ENCODE peak calls at places on chromosomes 1 and 21, in six cellular contexts. One of them, this sample, is unnamed. For H3K4me1, the result is how much of the 10 kb centered on the place peaks cover.

GRCh38 chr1:80248886-80249285 is 1242.4 kb upstream of the ADGRL4 start:
- DNase-seq in cardiac muscle cell: peak
- DNase-seq in kidney: no peak
- DNase-seq in sigmoid colon: no peak
- DNase-seq in fibroblast of lung: peak
- DNase-seq in OCI-LY7: no peak
- DNase-seq in this sample: peak

GRCh38 chr1:22508329-22508728 is 55.0 kb upstream of the EPHA8 start:
- DNase-seq in cardiac muscle cell: no peak
- DNase-seq in kidney: no peak
- DNase-seq in sigmoid colon: no peak
- DNase-seq in fibroblast of lung: no peak
- DNase-seq in OCI-LY7: no peak
- DNase-seq in this sample: no peak

GRCh38 chr21:45558044-45558721 is 15.9 kb upstream of the SLC19A1 start:
- DNase-seq in cardiac muscle cell: no peak
- DNase-seq in kidney: peak
- DNase-seq in sigmoid colon: peak
- DNase-seq in fibroblast of lung: no peak
- DNase-seq in OCI-LY7: no peak
- DNase-seq in this sample: no peak

GRCh38 chr1:90879281-90879680 is 142.6 kb downstream of the ZNF644 start:
- DNase-seq in cardiac muscle cell: peak
- DNase-seq in kidney: no peak
- DNase-seq in sigmoid colon: no peak
- DNase-seq in fibroblast of lung: peak
- DNase-seq in OCI-LY7: peak
- DNase-seq in this sample: peak

GRCh38 chr1:25566730-25567341 is 23.4 kb downstream of the LDLRAP1 start:
- DNase-seq in cardiac muscle cell: peak
- DNase-seq in kidney: no peak
- DNase-seq in sigmoid colon: peak
- DNase-seq in fibroblast of lung: peak
- DNase-seq in OCI-LY7: peak
- DNase-seq in this sample: no peak

GRCh38 chr1:208604295-208604694 is 360.1 kb upstream of the PLXNA2 start:
- DNase-seq in cardiac muscle cell: peak
- DNase-seq in kidney: no peak
- DNase-seq in sigmoid colon: no peak
- DNase-seq in fibroblast of lung: peak
- DNase-seq in OCI-LY7: no peak
- DNase-seq in this sample: peak

GRCh38 chr1:225735252-225736149 is 42.1 kb upstream of the SRP9 start:
- DNase-seq in cardiac muscle cell: peak
- DNase-seq in kidney: peak
- DNase-seq in sigmoid colon: peak
- DNase-seq in fibroblast of lung: peak
- DNase-seq in OCI-LY7: no peak
- DNase-seq in this sample: peak

GRCh38 chr1:155481761-155482160 is 80.8 kb downstream of the ASH1L start:
- DNase-seq in cardiac muscle cell: peak
- DNase-seq in kidney: no peak
- DNase-seq in sigmoid colon: no peak
- DNase-seq in fibroblast of lung: peak
- DNase-seq in OCI-LY7: no peak
- DNase-seq in this sample: no peak

GRCh38 chr1:231216515-231216914 is 24.5 kb upstream of the GNPAT start:
- DNase-seq in cardiac muscle cell: no peak
- DNase-seq in kidney: no peak
- DNase-seq in sigmoid colon: no peak
- DNase-seq in fibroblast of lung: no peak
- DNase-seq in OCI-LY7: peak
- DNase-seq in this sample: peak

GRCh38 chr1:184050631-184051030 is 899 bp upstream of the TSEN15 start:
- DNase-seq in cardiac muscle cell: peak
- DNase-seq in kidney: no peak
- DNase-seq in sigmoid colon: no peak
- DNase-seq in fibroblast of lung: no peak
- DNase-seq in OCI-LY7: peak
- DNase-seq in this sample: no peak

GRCh38 chr21:33944185-33944763 is 28.7 kb upstream of the ATP5PO start:
- DNase-seq in cardiac muscle cell: no peak
- DNase-seq in kidney: no peak
- DNase-seq in sigmoid colon: no peak
- DNase-seq in fibroblast of lung: no peak
- DNase-seq in OCI-LY7: no peak
- DNase-seq in this sample: no peak

GRCh38 chr1:53327183-53327941 is 508 bp downstream of the LRP8 start:
- DNase-seq in cardiac muscle cell: peak
- DNase-seq in kidney: peak
- DNase-seq in sigmoid colon: no peak
- DNase-seq in fibroblast of lung: peak
- DNase-seq in OCI-LY7: peak
- DNase-seq in this sample: peak

GRCh38 chr1:228837817-228838716 is 102.8 kb downstream of the RHOU start:
- DNase-seq in cardiac muscle cell: peak
- DNase-seq in kidney: peak
- DNase-seq in sigmoid colon: peak
- DNase-seq in fibroblast of lung: peak
- DNase-seq in OCI-LY7: no peak
- DNase-seq in this sample: peak

GRCh38 chr1:942864-943533 is 16.1 kb downstream of the NOC2L start:
- DNase-seq in cardiac muscle cell: peak
- DNase-seq in kidney: no peak
- DNase-seq in sigmoid colon: peak
- DNase-seq in fibroblast of lung: peak
- DNase-seq in OCI-LY7: no peak
- DNase-seq in this sample: no peak

GRCh38 chr1:181083842-181084605 is 4.5 kb upstream of the IER5 start:
- DNase-seq in cardiac muscle cell: peak
- DNase-seq in kidney: no peak
- DNase-seq in sigmoid colon: peak
- DNase-seq in fibroblast of lung: no peak
- DNase-seq in OCI-LY7: peak
- DNase-seq in this sample: no peak

GRCh38 chr1:7932524-7933149 is 8.0 kb downstream of the TNFRSF9 start:
- DNase-seq in cardiac muscle cell: no peak
- DNase-seq in kidney: no peak
- DNase-seq in sigmoid colon: no peak
- DNase-seq in fibroblast of lung: no peak
- DNase-seq in OCI-LY7: no peak
- DNase-seq in this sample: no peak

GRCh38 chr1:186536272-186536905 is 75.5 kb upstream of the PDC start:
- DNase-seq in cardiac muscle cell: peak
- DNase-seq in kidney: no peak
- DNase-seq in sigmoid colon: no peak
- DNase-seq in fibroblast of lung: peak
- DNase-seq in OCI-LY7: no peak
- DNase-seq in this sample: no peak

GRCh38 chr1:97906567-97907228 is 14.1 kb downstream of the DPYD start:
- DNase-seq in cardiac muscle cell: peak
- DNase-seq in kidney: no peak
- DNase-seq in sigmoid colon: peak
- DNase-seq in fibroblast of lung: peak
- DNase-seq in OCI-LY7: no peak
- DNase-seq in this sample: no peak

GRCh38 chr1:203342192-203342940 is 8.6 kb downstream of the FMOD start:
- DNase-seq in cardiac muscle cell: peak
- DNase-seq in kidney: no peak
- DNase-seq in sigmoid colon: peak
- DNase-seq in fibroblast of lung: peak
- DNase-seq in OCI-LY7: peak
- DNase-seq in this sample: peak

GRCh38 chr1:100769906-100770646 is 50.5 kb downstream of the VCAM1 start:
- DNase-seq in cardiac muscle cell: peak
- DNase-seq in kidney: no peak
- DNase-seq in sigmoid colon: no peak
- DNase-seq in fibroblast of lung: no peak
- DNase-seq in OCI-LY7: no peak
- DNase-seq in this sample: no peak

GRCh38 chr1:174160109-174160473 is 771 bp downstream of the RABGAP1L start:
- DNase-seq in cardiac muscle cell: peak
- DNase-seq in kidney: peak
- DNase-seq in sigmoid colon: peak
- DNase-seq in fibroblast of lung: peak
- DNase-seq in OCI-LY7: no peak
- DNase-seq in this sample: peak

GRCh38 chr21:36917487-36918158 is 48.8 kb downstream of the HLCS start:
- DNase-seq in cardiac muscle cell: peak
- DNase-seq in kidney: no peak
- DNase-seq in sigmoid colon: no peak
- DNase-seq in fibroblast of lung: peak
- DNase-seq in OCI-LY7: no peak
- DNase-seq in this sample: no peak

GRCh38 chr1:212852105-212852688 is 4.7 kb upstream of the SPATA45 start:
- DNase-seq in cardiac muscle cell: no peak
- DNase-seq in kidney: no peak
- DNase-seq in sigmoid colon: no peak
- DNase-seq in fibroblast of lung: no peak
- DNase-seq in OCI-LY7: no peak
- DNase-seq in this sample: no peak

GRCh38 chr1:88979054-88979748 is 13.2 kb downstream of the KYAT3 start:
- DNase-seq in cardiac muscle cell: no peak
- DNase-seq in kidney: no peak
- DNase-seq in sigmoid colon: no peak
- DNase-seq in fibroblast of lung: peak
- DNase-seq in OCI-LY7: no peak
- DNase-seq in this sample: no peak

GRCh38 chr1:222420621-222421020 is 127.3 kb downstream of the HHIPL2 start:
- DNase-seq in cardiac muscle cell: no peak
- DNase-seq in kidney: no peak
- DNase-seq in sigmoid colon: no peak
- DNase-seq in fibroblast of lung: no peak
- DNase-seq in OCI-LY7: no peak
- DNase-seq in this sample: no peak

GRCh38 chr1:221256773-221257172 is 377.5 kb downstream of the HLX start:
- DNase-seq in cardiac muscle cell: no peak
- DNase-seq in kidney: no peak
- DNase-seq in sigmoid colon: no peak
- DNase-seq in fibroblast of lung: no peak
- DNase-seq in OCI-LY7: no peak
- DNase-seq in this sample: no peak

GRCh38 chr1:67780637-67781036 is 52.6 kb downstream of the GNG12 start:
- DNase-seq in cardiac muscle cell: peak
- DNase-seq in kidney: no peak
- DNase-seq in sigmoid colon: peak
- DNase-seq in fibroblast of lung: no peak
- DNase-seq in OCI-LY7: no peak
- DNase-seq in this sample: no peak

GRCh38 chr21:30613836-30614235 is at the start of gene KRTAP6-1:
- DNase-seq in cardiac muscle cell: no peak
- DNase-seq in kidney: no peak
- DNase-seq in sigmoid colon: no peak
- DNase-seq in fibroblast of lung: no peak
- DNase-seq in OCI-LY7: no peak
- DNase-seq in this sample: no peak

GRCh38 chr1:68231627-68232303 is 558 bp downstream of the WLS start:
- DNase-seq in cardiac muscle cell: peak
- DNase-seq in kidney: peak
- DNase-seq in sigmoid colon: peak
- DNase-seq in fibroblast of lung: peak
- DNase-seq in OCI-LY7: no peak
- DNase-seq in this sample: no peak

GRCh38 chr1:63797056-63797726 is 23.4 kb downstream of the ROR1 start:
- DNase-seq in cardiac muscle cell: no peak
- DNase-seq in kidney: no peak
- DNase-seq in sigmoid colon: no peak
- DNase-seq in fibroblast of lung: peak
- DNase-seq in OCI-LY7: no peak
- DNase-seq in this sample: no peak

GRCh38 chr1:55071477-55071876 is 32.1 kb downstream of the PCSK9 start:
- DNase-seq in cardiac muscle cell: peak
- DNase-seq in kidney: no peak
- DNase-seq in sigmoid colon: no peak
- DNase-seq in fibroblast of lung: peak
- DNase-seq in OCI-LY7: peak
- DNase-seq in this sample: peak

DNA sequence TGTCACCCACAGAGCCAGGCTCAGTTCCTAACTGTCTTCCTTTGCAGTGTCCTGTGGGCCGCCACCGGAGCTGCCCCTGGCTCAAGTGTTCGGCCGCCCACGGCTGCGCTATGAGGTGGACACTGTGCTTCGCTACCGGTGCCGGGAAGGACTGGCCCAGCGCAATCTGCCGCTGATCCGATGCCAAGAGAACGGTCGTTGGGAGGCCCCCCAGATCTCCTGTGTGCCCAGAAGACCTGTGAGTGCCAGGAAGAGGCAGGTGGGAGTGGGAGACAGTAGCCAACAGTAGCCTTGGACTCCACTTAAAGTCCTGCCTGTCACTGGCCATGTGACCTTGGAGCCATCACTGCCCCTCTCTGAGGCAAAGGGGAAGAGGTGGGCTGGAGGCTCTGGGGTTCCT is 16.6 kb downstream of the BCAN start:
- DNase-seq in cardiac muscle cell: no peak
- DNase-seq in kidney: no peak
- DNase-seq in sigmoid colon: no peak
- DNase-seq in fibroblast of lung: no peak
- DNase-seq in OCI-LY7: no peak
- DNase-seq in this sample: no peak
- H3K4me1 ChIP-seq in cardiac muscle cell: under half
- H3K4me1 ChIP-seq in kidney: under half
- H3K4me1 ChIP-seq in sigmoid colon: half or more
- H3K4me1 ChIP-seq in fibroblast of lung: under half
- H3K4me1 ChIP-seq in OCI-LY7: under half
- H3K4me1 ChIP-seq in this sample: under half

DNA sequence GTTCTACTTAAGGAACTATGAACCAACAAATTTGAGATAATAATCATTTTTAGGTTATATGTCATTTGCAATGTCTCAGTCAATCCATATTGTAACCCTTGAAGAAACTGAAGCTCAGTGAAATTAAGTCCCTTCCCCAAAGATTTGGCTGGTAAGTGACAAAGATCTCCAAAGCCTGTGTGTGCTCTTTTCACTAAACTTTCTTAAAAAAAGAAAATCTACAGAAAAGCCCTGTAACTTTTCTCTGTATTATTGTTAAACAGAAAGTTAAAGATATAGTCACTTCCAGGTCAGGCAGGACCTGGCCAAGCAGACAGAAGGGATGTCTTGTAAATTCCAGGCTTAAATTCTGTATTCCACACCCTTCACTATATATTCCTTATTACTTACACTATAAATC is 1.5 kb downstream of the LIX1L start:
- DNase-seq in cardiac muscle cell: no peak
- DNase-seq in kidney: no peak
- DNase-seq in sigmoid colon: no peak
- DNase-seq in fibroblast of lung: no peak
- DNase-seq in OCI-LY7: no peak
- DNase-seq in this sample: no peak
- H3K27ac ChIP-seq in cardiac muscle cell: peak
- H3K27ac ChIP-seq in kidney: peak
- H3K27ac ChIP-seq in sigmoid colon: peak
- H3K27ac ChIP-seq in fibroblast of lung: peak
- H3K27ac ChIP-seq in OCI-LY7: peak
- H3K27ac ChIP-seq in this sample: no peak

GRCh38 chr1:193190096-193190744 is 3.8 kb upstream of the B3GALT2 start:
- DNase-seq in cardiac muscle cell: peak
- DNase-seq in kidney: no peak
- DNase-seq in sigmoid colon: no peak
- DNase-seq in fibroblast of lung: peak
- DNase-seq in OCI-LY7: no peak
- DNase-seq in this sample: no peak
- H3K4me1 ChIP-seq in cardiac muscle cell: under half
- H3K4me1 ChIP-seq in kidney: under half
- H3K4me1 ChIP-seq in sigmoid colon: under half
- H3K4me1 ChIP-seq in fibroblast of lung: under half
- H3K4me1 ChIP-seq in OCI-LY7: under half
- H3K4me1 ChIP-seq in this sample: under half

GRCh38 chr1:241639040-241639652 is 1.0 kb downstream of the CHML start:
- DNase-seq in cardiac muscle cell: peak
- DNase-seq in kidney: no peak
- DNase-seq in sigmoid colon: no peak
- DNase-seq in fibroblast of lung: peak
- DNase-seq in OCI-LY7: peak
- DNase-seq in this sample: no peak
- H3K27ac ChIP-seq in cardiac muscle cell: no peak
- H3K27ac ChIP-seq in kidney: no peak
- H3K27ac ChIP-seq in sigmoid colon: peak
- H3K27ac ChIP-seq in fibroblast of lung: peak
- H3K27ac ChIP-seq in OCI-LY7: no peak
- H3K27ac ChIP-seq in this sample: peak

This sample was measured in foreskin keratinocyte.